ENCODE peak calls at places on chromosomes 3 and 15, in five cellular contexts. One of them, this sample, is unnamed.

GRCh38 chr15:33215941-33216872 is 21.7 kb upstream of the FMN1 start:
- DNase-seq in head of caudate nucleus: peak; percentile 19
- DNase-seq in posterior cingulate gyrus: no peak
- DNase-seq in OCI-M1: peak; percentile 73
- DNase-seq in iris pigment epithelial cell: peak; percentile 50
- DNase-seq in this sample: no peak

GRCh38 chr3:172513488-172513887 is 9.7 kb downstream of the TNFSF10 start:
- DNase-seq in head of caudate nucleus: no peak
- DNase-seq in posterior cingulate gyrus: no peak
- DNase-seq in OCI-M1: peak; percentile 8
- DNase-seq in iris pigment epithelial cell: peak; percentile 59
- DNase-seq in this sample: no peak

GRCh38 chr3:156417733-156418132 is 137.2 kb downstream of the SSR3 start:
- DNase-seq in head of caudate nucleus: no peak
- DNase-seq in posterior cingulate gyrus: no peak
- DNase-seq in OCI-M1: no peak
- DNase-seq in iris pigment epithelial cell: no peak
- DNase-seq in this sample: no peak

GRCh38 chr15:64844576-64845140 is 2.9 kb downstream of the PLEKHO2 start:
- DNase-seq in head of caudate nucleus: no peak
- DNase-seq in posterior cingulate gyrus: no peak
- DNase-seq in OCI-M1: peak; percentile 63
- DNase-seq in iris pigment epithelial cell: no peak
- DNase-seq in this sample: no peak

GRCh38 chr3:187520027-187520945 is 149.9 kb downstream of the SST start:
- DNase-seq in head of caudate nucleus: no peak
- DNase-seq in posterior cingulate gyrus: no peak
- DNase-seq in OCI-M1: no peak
- DNase-seq in iris pigment epithelial cell: no peak
- DNase-seq in this sample: no peak

GRCh38 chr3:185317674-185318073 is 45.3 kb upstream of the MAP3K13 start:
- DNase-seq in head of caudate nucleus: no peak
- DNase-seq in posterior cingulate gyrus: no peak
- DNase-seq in OCI-M1: no peak
- DNase-seq in iris pigment epithelial cell: peak; percentile 28
- DNase-seq in this sample: no peak

GRCh38 chr3:48966876-48967361 is 23.1 kb upstream of the P4HTM start:
- DNase-seq in head of caudate nucleus: peak; percentile 27
- DNase-seq in posterior cingulate gyrus: peak; percentile 64
- DNase-seq in OCI-M1: no peak
- DNase-seq in iris pigment epithelial cell: no peak
- DNase-seq in this sample: no peak

GRCh38 chr15:82664021-82664420 is 16.9 kb upstream of the CPEB1 start:
- DNase-seq in head of caudate nucleus: no peak
- DNase-seq in posterior cingulate gyrus: no peak
- DNase-seq in OCI-M1: no peak
- DNase-seq in iris pigment epithelial cell: no peak
- DNase-seq in this sample: no peak

GRCh38 chr15:57506422-57506821 is 85.3 kb upstream of the MYZAP start:
- DNase-seq in head of caudate nucleus: no peak
- DNase-seq in posterior cingulate gyrus: no peak
- DNase-seq in OCI-M1: no peak
- DNase-seq in iris pigment epithelial cell: no peak
- DNase-seq in this sample: no peak

GRCh38 chr15:81897011-81897677 is 148.7 kb downstream of the MEX3B start:
- DNase-seq in head of caudate nucleus: no peak
- DNase-seq in posterior cingulate gyrus: no peak
- DNase-seq in OCI-M1: no peak
- DNase-seq in iris pigment epithelial cell: peak; percentile 62
- DNase-seq in this sample: peak; percentile 49

GRCh38 chr15:50181206-50181982 is 602 bp upstream of the SLC27A2 start:
- DNase-seq in head of caudate nucleus: no peak
- DNase-seq in posterior cingulate gyrus: peak; percentile 7
- DNase-seq in OCI-M1: no peak
- DNase-seq in iris pigment epithelial cell: no peak
- DNase-seq in this sample: no peak

GRCh38 chr3:177824190-177824786 is 627.0 kb upstream of the TBL1XR1 start:
- DNase-seq in head of caudate nucleus: no peak
- DNase-seq in posterior cingulate gyrus: no peak
- DNase-seq in OCI-M1: peak; percentile 14
- DNase-seq in iris pigment epithelial cell: peak; percentile 93
- DNase-seq in this sample: no peak

GRCh38 chr15:28012231-28012630 is 86.9 kb downstream of the OCA2 start:
- DNase-seq in head of caudate nucleus: no peak
- DNase-seq in posterior cingulate gyrus: no peak
- DNase-seq in OCI-M1: no peak
- DNase-seq in iris pigment epithelial cell: no peak
- DNase-seq in this sample: no peak

GRCh38 chr15:50764331-50765201 is 940 bp downstream of the SPPL2A start:
- DNase-seq in head of caudate nucleus: no peak
- DNase-seq in posterior cingulate gyrus: no peak
- DNase-seq in OCI-M1: peak; percentile 65
- DNase-seq in iris pigment epithelial cell: peak; percentile 35
- DNase-seq in this sample: no peak

GRCh38 chr15:67195305-67195704 is 59.2 kb downstream of the AAGAB start:
- DNase-seq in head of caudate nucleus: no peak
- DNase-seq in posterior cingulate gyrus: no peak
- DNase-seq in OCI-M1: no peak
- DNase-seq in iris pigment epithelial cell: peak; percentile 14
- DNase-seq in this sample: no peak

GRCh38 chr15:71390101-71390500 is 274.8 kb downstream of the THSD4 start:
- DNase-seq in head of caudate nucleus: no peak
- DNase-seq in posterior cingulate gyrus: no peak
- DNase-seq in OCI-M1: no peak
- DNase-seq in iris pigment epithelial cell: peak; percentile 36
- DNase-seq in this sample: no peak

This sample was measured in AG04449.